ENCODE peak calls at places on chromosomes 11 and 22, in five cellular contexts. A is heart right ventricle, Y is psoas muscle, R is mesendoderm, X is small intestine. T is an unnamed sample.

GRCh38 chr11:6474423-6474792 is 667 bp upstream of the TRIM3 start:
- DNase-seq in A (no peak), Y (no peak), R (no peak), X (no peak), T (no peak)

GRCh38 chr11:100105605-100106358 is 581.3 kb upstream of the ARHGAP42 start:
- DNase-seq in A (no peak), Y (no peak), R (peak), X (peak), T (no peak)

GRCh38 chr22:22746061-22746962 is 101.9 kb downstream of the GGTLC2 start:
- DNase-seq in A (no peak), Y (no peak), R (no peak), X (no peak), T (no peak)

GRCh38 chr11:116110802-116111201 is 606.6 kb upstream of the CADM1 start:
- DNase-seq in A (no peak), Y (no peak), R (no peak), X (no peak), T (no peak)

GRCh38 chr22:18068991-18069390 is 8.8 kb upstream of the PEX26 start:
- DNase-seq in A (no peak), Y (no peak), R (no peak), X (peak), T (no peak)

GRCh38 chr11:4626207-4627105 is 10.8 kb upstream of the OR51D1 start:
- DNase-seq in A (no peak), Y (no peak), R (peak), X (peak), T (no peak)

GRCh38 chr22:36014539-36015072 is 14.0 kb downstream of the RBFOX2 start:
- DNase-seq in A (no peak), Y (no peak), R (no peak), X (no peak), T (no peak)

GRCh38 chr11:79025622-79026021 is 415.2 kb downstream of the TENM4 start:
- DNase-seq in A (no peak), Y (no peak), R (peak), X (no peak), T (no peak)

GRCh38 chr22:37270928-37271650 is 11.2 kb upstream of the CYTH4 start:
- DNase-seq in A (no peak), Y (no peak), R (no peak), X (no peak), T (no peak)

GRCh38 chr11:20029193-20029592 is 131.1 kb downstream of the DBX1 start:
- DNase-seq in A (no peak), Y (no peak), R (no peak), X (no peak), T (no peak)

GRCh38 chr22:50314081-50314454 is 6.6 kb upstream of the PLXNB2 start:
- DNase-seq in A (no peak), Y (no peak), R (no peak), X (no peak), T (no peak)

GRCh38 chr11:126114486-126115252 is 52.0 kb upstream of the CDON start:
- DNase-seq in A (no peak), Y (no peak), R (no peak), X (no peak), T (no peak)

GRCh38 chr11:43515090-43515489 is 156.4 kb downstream of the TTC17 start:
- DNase-seq in A (no peak), Y (no peak), R (peak), X (no peak), T (no peak)

GRCh38 chr22:32676196-32676595 is 125.3 kb upstream of the TIMP3 start:
- DNase-seq in A (no peak), Y (no peak), R (no peak), X (no peak), T (no peak)

GRCh38 chr22:19052941-19053551 is 69.2 kb downstream of the DGCR2 start:
- DNase-seq in A (no peak), Y (no peak), R (no peak), X (no peak), T (no peak)

GRCh38 chr11:105032495-105032894 is 2.4 kb downstream of the CASP1 start:
- DNase-seq in A (no peak), Y (no peak), R (no peak), X (peak), T (no peak)

GRCh38 chr11:130472434-130472961 is 24.1 kb downstream of the ADAMTS15 start:
- DNase-seq in A (no peak), Y (no peak), R (no peak), X (no peak), T (no peak)

GRCh38 chr11:25423436-25424184 is 908.3 kb upstream of the ANO3 start:
- DNase-seq in A (no peak), Y (no peak), R (peak), X (no peak), T (no peak)

GRCh38 chr11:134411887-134412507 is at the start of gene B3GAT1:
- DNase-seq in A (no peak), Y (no peak), R (no peak), X (no peak), T (no peak)

GRCh38 chr22:24803064-24803542 is 2.9 kb upstream of the SGSM1 start:
- DNase-seq in A (peak), Y (peak), R (peak), X (peak), T (no peak)

GRCh38 chr11:106369224-106369623 is 291.8 kb downstream of the AASDHPPT start:
- DNase-seq in A (no peak), Y (no peak), R (no peak), X (no peak), T (no peak)

GRCh38 chr11:55714982-55715888 is 53.2 kb downstream of the OR4C6 start:
- DNase-seq in A (no peak), Y (no peak), R (peak), X (no peak), T (no peak)

GRCh38 chr11:94866936-94867795 is 99.0 kb downstream of the AMOTL1 start:
- DNase-seq in A (no peak), Y (no peak), R (peak), X (no peak), T (no peak)

GRCh38 chr11:126284829-126285228 is 1.9 kb downstream of the TIRAP start:
- DNase-seq in A (no peak), Y (peak), R (no peak), X (peak), T (peak)

GRCh38 chr11:69613594-69613993 is 27.4 kb upstream of the CCND1 start:
- DNase-seq in A (no peak), Y (no peak), R (no peak), X (no peak), T (no peak)

GRCh38 chr22:17171313-17172171 is 12.5 kb upstream of the HDHD5 start:
- DNase-seq in A (peak), Y (peak), R (peak), X (peak), T (peak)

GRCh38 chr22:27032121-27032761 is 374.9 kb downstream of the MIAT start:
- DNase-seq in A (peak), Y (peak), R (peak), X (no peak), T (no peak)

GRCh38 chr11:102267602-102268001 is 49.7 kb upstream of the BIRC3 start:
- DNase-seq in A (no peak), Y (no peak), R (no peak), X (peak), T (no peak)

GRCh38 chr11:68039526-68040086 is 781 bp downstream of the TCIRG1 start:
- DNase-seq in A (no peak), Y (peak), R (no peak), X (peak), T (no peak)

GRCh38 chr11:118799372-118799771 is 8.4 kb upstream of the DDX6 start:
- DNase-seq in A (no peak), Y (no peak), R (no peak), X (no peak), T (no peak)

GRCh38 chr11:104556606-104557301 is 341.5 kb downstream of the CASP12 start:
- DNase-seq in A (no peak), Y (no peak), R (no peak), X (no peak), T (no peak)

GRCh38 chr22:44701824-44702478 is at the start of gene PRR5:
- DNase-seq in A (peak), Y (peak), R (peak), X (peak), T (peak)

GRCh38 chr22:25419247-25420113 is 145.0 kb upstream of the GRK3 start:
- DNase-seq in A (no peak), Y (no peak), R (no peak), X (no peak), T (no peak)

GRCh38 chr22:45427114-45427513 is 13.6 kb downstream of the RIBC2 start:
- DNase-seq in A (no peak), Y (no peak), R (no peak), X (no peak), T (no peak)

GRCh38 chr11:86183694-86184093 is 60.9 kb upstream of the EED start:
- DNase-seq in A (no peak), Y (no peak), R (no peak), X (no peak), T (no peak)

GRCh38 chr11:75462117-75462653 is 29.2 kb upstream of the KLHL35 start:
- DNase-seq in A (no peak), Y (no peak), R (peak), X (no peak), T (no peak)

GRCh38 chr11:14446701-14447169 is 52.9 kb downstream of the COPB1 start:
- DNase-seq in A (no peak), Y (no peak), R (no peak), X (no peak), T (no peak)

GRCh38 chr11:2136209-2136951 is 2.8 kb downstream of the IGF2 start:
- DNase-seq in A (peak), Y (peak), R (no peak), X (no peak), T (no peak)
- H3K4me3 ChIP-seq in A (peak), Y (peak), R (no peak), X (no peak), T (peak)

GRCh38 chr11:132943325-132943736 is 589.0 kb downstream of the OPCML start:
- DNase-seq in A (no peak), Y (no peak), R (no peak), X (no peak), T (no peak)

GRCh38 chr11:132942611-132943324 is 589.5 kb downstream of the OPCML start:
- DNase-seq in A (no peak), Y (no peak), R (peak), X (no peak), T (no peak)

GRCh38 chr11:132941761-132942160 is 590.5 kb downstream of the OPCML start:
- DNase-seq in A (no peak), Y (no peak), R (no peak), X (no peak), T (no peak)

GRCh38 chr11:132944557-132944920 is 587.8 kb downstream of the OPCML start:
- DNase-seq in A (no peak), Y (no peak), R (no peak), X (no peak), T (no peak)

DNA sequence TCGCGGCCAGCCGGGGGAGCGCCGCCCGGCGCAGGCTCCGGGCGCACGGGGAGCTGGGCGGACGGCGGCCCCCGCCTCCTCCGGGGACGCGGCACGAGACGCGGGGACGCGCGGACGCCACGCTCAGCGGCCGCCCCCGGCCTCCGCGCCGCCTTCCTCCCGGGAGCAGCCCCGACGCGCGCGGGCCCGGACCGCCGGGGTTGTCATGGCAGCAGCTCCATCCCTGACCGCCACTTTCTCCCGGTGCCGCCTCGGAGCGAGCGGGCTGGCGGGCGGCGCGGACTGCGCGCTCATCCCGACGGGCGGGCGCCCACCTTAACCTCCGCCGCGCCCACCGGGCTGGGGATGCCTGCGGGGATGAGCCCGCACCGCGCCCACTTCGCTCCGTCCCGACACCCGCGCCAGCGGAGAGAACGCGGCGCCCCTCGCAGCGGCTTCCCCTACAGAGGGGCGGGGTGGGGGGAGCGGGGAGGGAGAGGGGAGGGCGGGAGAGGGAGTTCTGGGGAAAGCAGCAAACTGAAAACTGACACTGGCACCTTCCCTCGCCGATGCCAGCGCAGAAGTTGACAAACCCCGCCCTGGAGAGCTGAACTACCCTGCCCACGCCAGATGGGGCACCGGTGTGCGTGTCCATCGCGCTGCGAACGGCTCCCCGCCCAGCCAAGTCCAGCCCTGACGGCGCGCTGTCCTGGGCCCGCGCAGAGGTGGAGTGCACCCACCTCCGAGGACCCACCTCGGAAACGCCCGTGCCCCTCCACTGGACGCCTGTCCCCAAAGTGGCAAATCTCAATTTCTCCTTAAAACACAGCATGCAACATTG is 588.4 kb downstream of the OPCML start:
- DNase-seq in A (no peak), Y (no peak), R (peak), X (no peak), T (no peak)
- H3K4me3 ChIP-seq in A (peak), Y (peak), R (peak), X (peak), T (peak)

GRCh38 chr22:38336699-38337098 is 19.5 kb upstream of the CSNK1E start:
- DNase-seq in A (no peak), Y (no peak), R (no peak), X (no peak), T (no peak)
- H3K4me3 ChIP-seq in A (no peak), Y (peak), R (no peak), X (no peak), T (no peak)

GRCh38 chr22:29030618-29031235 is 30.9 kb downstream of the C22orf31 start:
- DNase-seq in A (peak), Y (peak), R (peak), X (peak), T (no peak)
- H3K4me3 ChIP-seq in A (peak), Y (peak), R (no peak), X (peak), T (peak)

GRCh38 chr11:26994579-26995210 is 783 bp downstream of the FIBIN start:
- DNase-seq in A (peak), Y (peak), R (no peak), X (no peak), T (no peak)
- H3K4me3 ChIP-seq in A (peak), Y (peak), R (no peak), X (no peak), T (peak)

DNA sequence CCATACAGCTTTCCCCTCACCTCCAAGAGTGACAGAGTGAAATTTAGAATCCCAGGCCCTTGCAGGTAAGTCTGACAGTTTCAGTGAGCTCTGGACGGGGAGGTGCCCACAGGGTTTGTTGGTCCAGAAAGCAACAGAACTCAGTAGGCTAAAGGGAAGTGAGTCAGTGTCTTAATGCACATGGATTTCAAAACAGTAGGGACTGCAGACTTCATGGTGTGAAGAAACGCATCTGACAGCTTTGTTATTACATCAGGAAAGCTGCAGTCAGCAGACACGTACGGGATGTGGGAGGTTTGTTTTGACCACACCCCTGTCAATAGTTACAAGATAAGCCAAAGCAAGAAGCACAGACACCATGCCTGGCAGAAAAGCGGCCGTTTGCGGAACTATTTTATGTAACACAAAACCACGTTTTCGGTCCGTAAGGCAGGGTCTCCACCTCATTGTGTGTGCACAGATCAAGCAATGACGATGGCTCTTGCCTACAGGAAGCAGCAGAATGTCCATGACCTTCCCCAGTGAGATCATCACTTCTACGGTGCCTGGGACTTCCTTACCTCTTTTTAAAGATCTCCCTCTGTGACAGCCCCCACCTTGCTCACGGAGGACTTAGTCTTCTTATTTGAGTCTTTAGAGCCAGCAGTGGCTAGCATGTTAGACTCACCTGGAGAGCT is 58.1 kb upstream of the FTH1 start:
- DNase-seq in A (peak), Y (peak), R (peak), X (peak), T (peak)
- H3K4me3 ChIP-seq in A (peak), Y (no peak), R (no peak), X (peak), T (peak)

DNA sequence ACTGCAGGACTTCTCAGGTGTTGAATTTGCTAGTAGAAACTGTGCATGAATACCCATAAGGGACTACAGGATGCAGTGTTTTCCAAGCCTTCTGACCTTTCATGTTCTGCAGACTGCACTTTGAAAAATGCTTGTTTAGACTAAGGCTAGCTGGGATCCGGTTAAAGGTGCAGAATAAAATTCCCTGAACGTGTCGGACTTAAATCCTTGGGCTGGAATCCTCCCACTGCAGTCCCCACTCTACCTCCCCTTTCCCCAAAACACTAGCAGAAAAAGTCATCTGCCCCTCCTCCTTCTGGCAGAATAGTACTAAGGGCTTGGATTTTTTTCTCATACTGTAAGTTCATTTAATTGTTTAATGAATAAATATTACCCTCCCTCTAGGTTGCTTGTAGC is 560 bp upstream of the AMPD3 start:
- DNase-seq in A (no peak), Y (no peak), R (no peak), X (no peak), T (no peak)
- H3K4me3 ChIP-seq in A (no peak), Y (peak), R (no peak), X (no peak), T (no peak)

T was measured in esophagus squamous epithelium.